ENCODE peak calls at places on chromosome 19, in seven cellular contexts. One of them, this sample, is unnamed. For H3K36me3, the result is how much of the 10 kb centered on the place peaks cover.

GRCh38 chr19:32543107-32543900 is 37.7 kb upstream of the PDCD5 start:
- DNase-seq in left ventricle myocardium inferior: no peak
- DNase-seq in ovary: no peak
- DNase-seq in ascending aorta: no peak
- DNase-seq in mammary epithelial cell: peak
- DNase-seq in adrenal gland: no peak
- DNase-seq in stomach: no peak
- DNase-seq in this sample: no peak

GRCh38 chr19:676343-677105 is at the start of gene FSTL3:
- DNase-seq in left ventricle myocardium inferior: no peak
- DNase-seq in ovary: peak
- DNase-seq in ascending aorta: no peak
- DNase-seq in mammary epithelial cell: peak
- DNase-seq in adrenal gland: peak
- DNase-seq in stomach: no peak
- DNase-seq in this sample: no peak

GRCh38 chr19:5095568-5095850 is 126.6 kb downstream of the KDM4B start:
- DNase-seq in left ventricle myocardium inferior: no peak
- DNase-seq in ovary: no peak
- DNase-seq in ascending aorta: no peak
- DNase-seq in mammary epithelial cell: no peak
- DNase-seq in adrenal gland: no peak
- DNase-seq in stomach: no peak
- DNase-seq in this sample: no peak

GRCh38 chr19:10826236-10826635 is 9.8 kb downstream of the TMED1 start:
- DNase-seq in left ventricle myocardium inferior: peak
- DNase-seq in ovary: no peak
- DNase-seq in ascending aorta: no peak
- DNase-seq in mammary epithelial cell: no peak
- DNase-seq in adrenal gland: no peak
- DNase-seq in stomach: no peak
- DNase-seq in this sample: peak

GRCh38 chr19:39430675-39431593 is 4.8 kb downstream of the RPS16 start:
- DNase-seq in left ventricle myocardium inferior: no peak
- DNase-seq in ovary: peak
- DNase-seq in ascending aorta: peak
- DNase-seq in mammary epithelial cell: peak
- DNase-seq in adrenal gland: peak
- DNase-seq in stomach: no peak
- DNase-seq in this sample: no peak

GRCh38 chr19:8629996-8630683 is at the start of gene NFILZ:
- DNase-seq in left ventricle myocardium inferior: no peak
- DNase-seq in ovary: no peak
- DNase-seq in ascending aorta: no peak
- DNase-seq in mammary epithelial cell: no peak
- DNase-seq in adrenal gland: no peak
- DNase-seq in stomach: no peak
- DNase-seq in this sample: no peak

GRCh38 chr19:4130635-4131438 is 6.9 kb upstream of the MAP2K2 start:
- DNase-seq in left ventricle myocardium inferior: no peak
- DNase-seq in ovary: no peak
- DNase-seq in ascending aorta: no peak
- DNase-seq in mammary epithelial cell: peak
- DNase-seq in adrenal gland: peak
- DNase-seq in stomach: no peak
- DNase-seq in this sample: no peak

GRCh38 chr19:40744554-40745401 is 5.5 kb downstream of the ACTMAP start:
- DNase-seq in left ventricle myocardium inferior: no peak
- DNase-seq in ovary: no peak
- DNase-seq in ascending aorta: no peak
- DNase-seq in mammary epithelial cell: no peak
- DNase-seq in adrenal gland: no peak
- DNase-seq in stomach: no peak
- DNase-seq in this sample: no peak

GRCh38 chr19:30395283-30395682 is 23.1 kb downstream of the ZNF536 start:
- DNase-seq in left ventricle myocardium inferior: no peak
- DNase-seq in ovary: no peak
- DNase-seq in ascending aorta: no peak
- DNase-seq in mammary epithelial cell: no peak
- DNase-seq in adrenal gland: no peak
- DNase-seq in stomach: no peak
- DNase-seq in this sample: no peak

GRCh38 chr19:33806434-33806881 is 9.8 kb downstream of the KCTD15 start:
- DNase-seq in left ventricle myocardium inferior: no peak
- DNase-seq in ovary: no peak
- DNase-seq in ascending aorta: no peak
- DNase-seq in mammary epithelial cell: no peak
- DNase-seq in adrenal gland: no peak
- DNase-seq in stomach: no peak
- DNase-seq in this sample: no peak

GRCh38 chr19:46388311-46389095 is 24.9 kb downstream of the CCDC8 start:
- DNase-seq in left ventricle myocardium inferior: no peak
- DNase-seq in ovary: no peak
- DNase-seq in ascending aorta: no peak
- DNase-seq in mammary epithelial cell: no peak
- DNase-seq in adrenal gland: peak
- DNase-seq in stomach: no peak
- DNase-seq in this sample: no peak

GRCh38 chr19:12580180-12580694 is 29.0 kb upstream of the ZNF564 start:
- DNase-seq in left ventricle myocardium inferior: no peak
- DNase-seq in ovary: no peak
- DNase-seq in ascending aorta: no peak
- DNase-seq in mammary epithelial cell: no peak
- DNase-seq in adrenal gland: no peak
- DNase-seq in stomach: no peak
- DNase-seq in this sample: no peak

GRCh38 chr19:42412661-42413076 is 14.5 kb downstream of the LIPE start:
- DNase-seq in left ventricle myocardium inferior: no peak
- DNase-seq in ovary: no peak
- DNase-seq in ascending aorta: no peak
- DNase-seq in mammary epithelial cell: no peak
- DNase-seq in adrenal gland: peak
- DNase-seq in stomach: no peak
- DNase-seq in this sample: no peak

GRCh38 chr19:46404039-46404883 is 9.1 kb downstream of the CCDC8 start:
- DNase-seq in left ventricle myocardium inferior: peak
- DNase-seq in ovary: peak
- DNase-seq in ascending aorta: no peak
- DNase-seq in mammary epithelial cell: no peak
- DNase-seq in adrenal gland: peak
- DNase-seq in stomach: peak
- DNase-seq in this sample: no peak

GRCh38 chr19:5103061-5103701 is 134.3 kb downstream of the KDM4B start:
- DNase-seq in left ventricle myocardium inferior: peak
- DNase-seq in ovary: no peak
- DNase-seq in ascending aorta: no peak
- DNase-seq in mammary epithelial cell: no peak
- DNase-seq in adrenal gland: peak
- DNase-seq in stomach: peak
- DNase-seq in this sample: peak

GRCh38 chr19:29667941-29668340 is 2.7 kb downstream of the PLEKHF1 start:
- DNase-seq in left ventricle myocardium inferior: no peak
- DNase-seq in ovary: no peak
- DNase-seq in ascending aorta: no peak
- DNase-seq in mammary epithelial cell: no peak
- DNase-seq in adrenal gland: no peak
- DNase-seq in stomach: peak
- DNase-seq in this sample: no peak

GRCh38 chr19:7870571-7871279 is 3.5 kb downstream of the PRR36 start:
- DNase-seq in left ventricle myocardium inferior: no peak
- DNase-seq in ovary: peak
- DNase-seq in ascending aorta: no peak
- DNase-seq in mammary epithelial cell: peak
- DNase-seq in adrenal gland: peak
- DNase-seq in stomach: peak
- DNase-seq in this sample: peak

DNA sequence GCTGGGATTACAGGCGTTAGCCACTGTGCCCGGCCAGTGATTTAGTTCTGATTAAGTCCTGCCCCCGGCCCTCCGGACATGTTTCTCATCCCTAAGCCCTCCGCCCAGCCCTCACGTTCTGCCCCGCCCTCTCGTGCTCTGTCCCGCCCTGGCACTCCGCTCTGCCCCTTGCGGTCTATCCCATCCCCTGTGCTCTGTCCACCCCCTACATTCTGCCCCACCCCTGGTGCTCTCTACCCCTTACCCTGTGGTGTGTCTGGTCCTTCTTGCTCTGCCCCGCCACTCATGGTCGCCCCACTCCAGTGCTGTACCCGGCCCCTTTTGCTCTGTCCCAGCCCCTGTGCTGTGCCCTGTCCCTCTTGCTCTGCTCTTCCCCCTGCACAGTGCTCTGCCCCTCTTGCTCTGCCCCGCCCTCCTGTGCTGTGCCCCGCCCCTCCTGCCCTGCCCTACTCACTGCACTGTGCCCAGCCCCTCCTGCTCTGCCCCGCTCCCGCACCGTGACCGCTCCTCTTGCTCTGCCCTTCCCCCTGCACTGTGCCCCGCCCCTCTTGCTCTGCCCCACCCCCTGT is 3.0 kb downstream of the GTPBP3 start:
- DNase-seq in left ventricle myocardium inferior: no peak
- DNase-seq in ovary: no peak
- DNase-seq in ascending aorta: no peak
- DNase-seq in mammary epithelial cell: no peak
- DNase-seq in adrenal gland: peak
- DNase-seq in stomach: peak
- DNase-seq in this sample: no peak
- TF ChIP-seq CTCF in left ventricle myocardium inferior: no peak
- TF ChIP-seq CTCF in ovary: no peak
- TF ChIP-seq CTCF in ascending aorta: no peak
- TF ChIP-seq CTCF in mammary epithelial cell: no peak
- TF ChIP-seq CTCF in adrenal gland: peak
- TF ChIP-seq CTCF in stomach: no peak
- TF ChIP-seq CTCF in this sample: no peak

DNA sequence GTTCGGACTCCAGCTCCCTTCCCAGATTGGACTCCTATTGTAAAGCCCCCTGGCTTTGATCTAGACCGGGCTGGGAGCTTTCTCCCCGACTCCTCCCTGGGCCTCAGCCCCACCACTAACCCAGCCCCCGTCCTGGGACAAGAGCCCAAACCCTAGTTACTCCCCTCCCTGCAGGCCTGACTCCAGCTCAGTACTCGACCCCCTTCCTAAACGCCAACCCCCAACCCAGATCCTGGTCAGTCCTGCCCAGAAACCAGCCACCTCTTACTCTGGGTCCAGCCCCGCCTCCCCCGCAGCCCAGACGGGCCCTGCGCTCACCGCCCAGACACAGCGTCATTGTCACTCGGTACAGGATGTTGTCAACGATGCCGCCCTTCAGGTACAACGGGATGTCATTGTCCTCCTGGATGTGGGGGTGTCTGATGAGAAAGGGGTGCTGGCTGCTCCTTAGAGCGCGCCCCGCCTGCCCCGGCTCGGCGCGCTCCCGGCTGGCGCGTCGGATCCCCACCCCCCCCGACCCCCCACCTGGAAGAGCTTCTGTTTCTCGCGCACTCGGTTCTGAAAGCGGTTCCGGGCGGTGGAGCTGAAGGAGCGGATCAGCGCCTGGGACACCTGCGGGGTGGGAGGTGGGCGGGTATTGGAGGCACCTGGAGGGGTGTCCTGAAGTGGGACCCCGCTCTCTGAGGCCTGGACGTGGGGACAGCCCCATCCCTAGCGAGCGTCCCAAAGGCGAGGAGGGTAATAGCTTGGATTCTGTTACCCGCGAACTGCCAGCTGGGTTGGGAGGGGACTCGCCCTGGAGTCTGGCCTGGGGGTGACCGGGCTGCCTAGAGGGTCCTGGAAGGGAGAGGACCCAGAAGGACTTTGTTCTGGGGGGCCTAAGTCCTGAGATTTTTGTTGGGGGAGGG is 849 bp downstream of the COX7A1 start:
- DNase-seq in left ventricle myocardium inferior: peak
- DNase-seq in ovary: peak
- DNase-seq in ascending aorta: peak
- DNase-seq in mammary epithelial cell: no peak
- DNase-seq in adrenal gland: peak
- DNase-seq in stomach: no peak
- DNase-seq in this sample: no peak
- H3K4me3 ChIP-seq in left ventricle myocardium inferior: peak
- H3K4me3 ChIP-seq in ovary: peak
- H3K4me3 ChIP-seq in ascending aorta: peak
- H3K4me3 ChIP-seq in mammary epithelial cell: no peak
- H3K4me3 ChIP-seq in adrenal gland: peak
- H3K4me3 ChIP-seq in stomach: peak
- H3K4me3 ChIP-seq in this sample: no peak

DNA sequence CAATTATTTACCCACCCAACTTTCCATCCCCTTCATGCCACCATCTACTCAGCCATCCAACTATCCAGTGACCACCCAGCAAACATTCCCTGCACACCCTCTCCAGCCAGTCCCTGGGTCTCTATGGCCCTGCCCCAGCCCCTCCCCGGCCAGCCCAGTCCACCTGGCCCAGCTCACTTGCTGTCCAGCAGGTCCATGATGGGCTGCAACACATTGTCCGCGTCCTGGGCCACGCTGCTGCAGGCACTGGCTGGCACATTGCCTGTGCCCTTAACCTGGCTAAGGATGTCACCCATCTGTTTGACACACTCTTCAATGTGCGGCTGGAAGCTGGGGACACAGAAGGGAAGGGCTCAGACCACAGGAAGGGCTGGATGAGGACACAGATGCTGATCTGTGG is 61.7 kb downstream of the UNC13A start:
- DNase-seq in left ventricle myocardium inferior: no peak
- DNase-seq in ovary: no peak
- DNase-seq in ascending aorta: no peak
- DNase-seq in mammary epithelial cell: no peak
- DNase-seq in adrenal gland: no peak
- DNase-seq in stomach: no peak
- DNase-seq in this sample: no peak
- H3K36me3 ChIP-seq in left ventricle myocardium inferior: under half
- H3K36me3 ChIP-seq in ovary: under half
- H3K36me3 ChIP-seq in ascending aorta: under half
- H3K36me3 ChIP-seq in mammary epithelial cell: under half
- H3K36me3 ChIP-seq in adrenal gland: under half
- H3K36me3 ChIP-seq in stomach: under half
- H3K36me3 ChIP-seq in this sample: half or more

DNA sequence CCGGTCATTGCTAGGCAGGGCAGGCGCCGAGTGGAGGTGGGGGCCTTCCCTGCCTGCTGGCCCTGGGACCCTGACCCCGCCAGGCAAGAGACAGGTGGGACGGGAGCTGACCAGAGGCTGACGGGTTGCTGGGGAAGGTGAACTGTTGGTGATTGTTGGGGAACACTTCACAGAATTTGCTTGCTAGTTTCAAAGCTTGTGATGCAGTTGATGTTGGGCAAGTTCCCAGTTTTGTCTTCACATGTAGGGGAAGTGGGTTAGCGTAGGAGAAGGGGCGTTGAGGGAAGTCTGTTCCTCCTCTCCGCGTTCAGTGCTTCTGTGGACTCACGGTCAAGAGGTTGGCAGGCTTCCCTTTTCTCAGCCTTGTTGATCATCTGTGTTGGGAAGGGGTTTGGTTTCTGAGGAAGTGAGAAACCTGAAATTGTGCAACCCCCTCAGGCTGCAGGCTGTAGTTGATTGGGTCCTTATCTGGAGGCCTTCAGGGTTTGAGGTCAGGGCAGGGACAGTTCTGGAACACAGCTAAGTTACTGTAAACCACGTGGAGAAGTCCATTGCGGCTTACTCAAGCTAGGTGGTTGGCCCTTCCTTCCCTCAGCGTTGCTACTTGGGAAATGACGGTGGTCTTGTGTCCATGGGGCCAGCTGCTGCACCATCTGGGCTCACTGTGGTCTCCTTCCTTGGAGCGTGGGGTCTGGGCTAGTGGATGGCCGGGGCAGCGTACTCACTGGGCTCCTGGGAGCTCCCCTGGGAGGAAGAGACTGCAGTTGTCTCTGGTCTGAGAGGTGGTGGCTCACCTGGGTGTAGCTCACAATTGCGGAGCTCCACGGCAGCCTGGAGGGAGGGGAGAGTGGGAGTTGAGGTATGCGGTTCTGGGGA is 7.5 kb downstream of the RPS9 start:
- DNase-seq in left ventricle myocardium inferior: peak
- DNase-seq in ovary: peak
- DNase-seq in ascending aorta: peak
- DNase-seq in mammary epithelial cell: no peak
- DNase-seq in adrenal gland: peak
- DNase-seq in stomach: peak
- DNase-seq in this sample: no peak
- TF ChIP-seq CTCF in left ventricle myocardium inferior: no peak
- TF ChIP-seq CTCF in ovary: no peak
- TF ChIP-seq CTCF in ascending aorta: no peak
- TF ChIP-seq CTCF in mammary epithelial cell: no peak
- TF ChIP-seq CTCF in adrenal gland: no peak
- TF ChIP-seq CTCF in stomach: no peak
- TF ChIP-seq CTCF in this sample: no peak

This sample was measured in BE2C.